ENCODE peak calls at places on chromosomes 13 and 19, in eight cellular contexts. N, X, L, F, I, Q, H and T are unnamed samples.

GRCh38 chr13:34356686-34357434 is 538.9 kb downstream of the RFC3 start:
- DNase-seq in N (no peak), X (no peak), L (no peak), F (no peak), I (no peak), Q (no peak), H (no peak), T (no peak)

GRCh38 chr13:28602580-28602979 is 56.4 kb upstream of the POMP start:
- DNase-seq in N (no peak), X (no peak), L (no peak), F (no peak), I (no peak), Q (no peak), H (no peak), T (no peak)

GRCh38 chr13:33208290-33208990 is 77.1 kb downstream of the STARD13 start:
- DNase-seq in N (no peak), X (no peak), L (no peak), F (no peak), I (no peak), Q (no peak), H (no peak), T (no peak)

GRCh38 chr13:113930711-113931637 is 42.9 kb downstream of the C13orf46 start:
- DNase-seq in N (peak), X (no peak), L (peak), F (no peak), I (no peak), Q (no peak), H (no peak), T (peak)

GRCh38 chr19:15644816-15645215 is 4.1 kb downstream of the CYP4F3 start:
- DNase-seq in N (no peak), X (no peak), L (no peak), F (no peak), I (no peak), Q (no peak), H (no peak), T (no peak)

GRCh38 chr13:102870677-102871415 is 25.0 kb downstream of the ERCC5 start:
- DNase-seq in N (peak), X (peak), L (no peak), F (no peak), I (peak), Q (no peak), H (peak), T (peak)

GRCh38 chr13:114248011-114248410 is 13.3 kb downstream of the CDC16 start:
- DNase-seq in N (no peak), X (no peak), L (no peak), F (no peak), I (peak), Q (no peak), H (peak), T (no peak)

GRCh38 chr19:52648336-52648990 is 10.3 kb upstream of the ZNF83 start:
- DNase-seq in N (no peak), X (no peak), L (no peak), F (no peak), I (peak), Q (no peak), H (peak), T (no peak)

GRCh38 chr19:8332976-8333770 is 9.9 kb downstream of the KANK3 start:
- DNase-seq in N (no peak), X (no peak), L (no peak), F (no peak), I (no peak), Q (no peak), H (no peak), T (peak)

GRCh38 chr19:40423938-40424337 is 1.9 kb downstream of the SERTAD1 start:
- DNase-seq in N (no peak), X (no peak), L (no peak), F (no peak), I (no peak), Q (no peak), H (no peak), T (no peak)

GRCh38 chr19:39941615-39942507 is 7.4 kb upstream of the FCGBP start:
- DNase-seq in N (peak), X (no peak), L (no peak), F (peak), I (no peak), Q (no peak), H (peak), T (no peak)

GRCh38 chr19:46717034-46717715 is at the start of gene PRKD2:
- DNase-seq in N (peak), X (peak), L (peak), F (no peak), I (peak), Q (peak), H (peak), T (peak)

GRCh38 chr13:27991881-27992280 is 3.4 kb upstream of the URAD start:
- DNase-seq in N (no peak), X (no peak), L (no peak), F (no peak), I (no peak), Q (no peak), H (no peak), T (no peak)

GRCh38 chr13:19984430-19985218 is 26.1 kb downstream of the ZMYM2 start:
- DNase-seq in N (no peak), X (no peak), L (no peak), F (peak), I (peak), Q (no peak), H (peak), T (no peak)

GRCh38 chr13:37868691-37869505 is 674 bp downstream of the TRPC4 start:
- DNase-seq in N (no peak), X (no peak), L (no peak), F (peak), I (peak), Q (no peak), H (peak), T (no peak)

GRCh38 chr13:98022210-98022609 is 68.7 kb downstream of the IPO5 start:
- DNase-seq in N (no peak), X (no peak), L (no peak), F (no peak), I (peak), Q (no peak), H (peak), T (no peak)

GRCh38 chr13:73259061-73259908 is 200.5 kb downstream of the KLF5 start:
- DNase-seq in N (no peak), X (no peak), L (no peak), F (no peak), I (peak), Q (no peak), H (peak), T (no peak)

GRCh38 chr13:24500977-24501376 is 11.6 kb downstream of the PARP4 start:
- DNase-seq in N (no peak), X (no peak), L (no peak), F (peak), I (peak), Q (no peak), H (peak), T (no peak)

GRCh38 chr19:12698138-12698537 is 1.7 kb upstream of the FBXW9 start:
- DNase-seq in N (no peak), X (no peak), L (no peak), F (no peak), I (no peak), Q (no peak), H (no peak), T (no peak)

DNA sequence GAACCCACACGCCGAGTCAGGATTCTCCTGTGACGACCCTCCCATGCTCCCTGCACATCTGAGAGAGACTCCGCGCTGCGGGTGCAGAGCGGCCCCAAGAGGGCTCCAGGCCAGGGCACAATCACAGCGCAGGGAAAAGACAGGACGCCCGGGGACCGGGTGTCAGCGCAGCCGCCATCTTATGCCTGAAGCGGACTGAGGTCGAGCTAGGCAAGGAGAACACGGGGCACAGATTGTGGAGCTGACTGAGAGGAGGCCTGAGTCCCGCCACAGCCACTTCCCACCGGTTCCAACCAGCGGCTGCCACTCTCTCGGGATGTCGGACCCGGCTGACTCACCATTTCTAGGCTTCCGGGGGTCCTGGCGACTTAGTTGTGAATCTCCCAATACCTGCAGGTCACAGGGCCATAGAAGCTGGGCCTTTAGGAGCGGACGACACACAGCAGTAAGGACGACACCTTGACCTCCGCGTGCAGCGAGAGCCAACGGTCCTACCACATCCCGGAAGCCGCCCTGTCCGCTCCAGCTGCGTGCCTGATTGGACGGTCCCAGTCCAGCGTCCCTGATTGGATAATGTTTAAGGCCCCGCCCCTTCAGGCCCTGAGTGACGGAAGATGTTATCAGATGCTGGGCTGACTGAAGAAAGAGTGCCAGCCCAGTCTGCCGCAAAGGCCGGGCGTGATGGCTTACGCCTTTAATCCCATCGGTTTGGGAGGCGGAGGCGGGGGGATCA is at the start of gene ZNF728:
- DNase-seq in N (no peak), X (peak), L (peak), F (no peak), I (no peak), Q (peak), H (no peak), T (peak)
- H3K4me3 ChIP-seq in N (no peak), X (peak), L (peak), F (peak), I (no peak), Q (peak), H (no peak), T (no peak)

GRCh38 chr19:14368011-14368513 is 13.2 kb upstream of the ADGRE5 start:
- DNase-seq in N (no peak), X (no peak), L (no peak), F (no peak), I (no peak), Q (no peak), H (no peak), T (no peak)
- H3K4me3 ChIP-seq in N (no peak), X (no peak), L (no peak), F (no peak), I (no peak), Q (no peak), H (no peak), T (no peak)

GRCh38 chr19:38307076-38307475 is 3.0 kb downstream of the C19orf33 start:
- DNase-seq in N (no peak), X (no peak), L (no peak), F (no peak), I (no peak), Q (no peak), H (no peak), T (no peak)

GRCh38 chr19:38303517-38304351 is at the start of gene C19orf33:
- DNase-seq in N (no peak), X (peak), L (no peak), F (peak), I (no peak), Q (no peak), H (no peak), T (peak)

GRCh38 chr19:38304352-38304865 is 358 bp downstream of the C19orf33 start:
- DNase-seq in N (no peak), X (no peak), L (no peak), F (no peak), I (no peak), Q (no peak), H (no peak), T (no peak)

GRCh38 chr19:38306236-38306635 is 2.2 kb downstream of the C19orf33 start:
- DNase-seq in N (no peak), X (no peak), L (no peak), F (no peak), I (no peak), Q (no peak), H (no peak), T (no peak)

DNA sequence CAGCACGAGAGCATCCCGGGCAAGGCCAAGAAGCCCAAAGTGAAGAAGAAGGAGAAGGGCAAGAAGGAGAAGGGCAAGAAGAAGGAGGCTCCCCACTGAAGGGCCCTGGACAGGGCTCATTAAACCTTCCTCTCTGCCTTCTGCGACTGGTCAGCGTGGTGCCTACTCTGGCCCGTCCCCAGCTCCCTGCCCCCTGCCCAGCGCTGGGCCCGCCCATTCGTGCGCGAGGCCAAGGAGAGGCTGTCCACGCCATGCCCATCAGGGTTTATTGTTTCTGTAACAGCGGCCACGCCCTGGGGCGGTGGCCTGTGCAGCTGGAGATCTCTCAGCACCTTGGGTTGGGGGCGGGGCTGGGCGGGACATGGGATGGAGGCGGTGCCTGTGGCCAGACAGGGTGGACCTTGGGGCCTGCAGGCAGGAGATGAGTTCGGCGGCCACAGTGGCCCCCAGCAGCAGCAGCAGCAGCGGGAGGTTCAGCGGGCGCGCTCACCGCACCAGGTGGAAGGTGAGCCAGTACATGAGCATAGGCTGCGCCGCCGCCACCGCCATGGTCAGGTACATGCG is 897 bp downstream of the C19orf33 start:
- DNase-seq in N (no peak), X (peak), L (peak), F (peak), I (no peak), Q (no peak), H (no peak), T (peak)
- H3K4me3 ChIP-seq in N (no peak), X (peak), L (no peak), F (no peak), I (no peak), Q (no peak), H (no peak), T (peak)

DNA sequence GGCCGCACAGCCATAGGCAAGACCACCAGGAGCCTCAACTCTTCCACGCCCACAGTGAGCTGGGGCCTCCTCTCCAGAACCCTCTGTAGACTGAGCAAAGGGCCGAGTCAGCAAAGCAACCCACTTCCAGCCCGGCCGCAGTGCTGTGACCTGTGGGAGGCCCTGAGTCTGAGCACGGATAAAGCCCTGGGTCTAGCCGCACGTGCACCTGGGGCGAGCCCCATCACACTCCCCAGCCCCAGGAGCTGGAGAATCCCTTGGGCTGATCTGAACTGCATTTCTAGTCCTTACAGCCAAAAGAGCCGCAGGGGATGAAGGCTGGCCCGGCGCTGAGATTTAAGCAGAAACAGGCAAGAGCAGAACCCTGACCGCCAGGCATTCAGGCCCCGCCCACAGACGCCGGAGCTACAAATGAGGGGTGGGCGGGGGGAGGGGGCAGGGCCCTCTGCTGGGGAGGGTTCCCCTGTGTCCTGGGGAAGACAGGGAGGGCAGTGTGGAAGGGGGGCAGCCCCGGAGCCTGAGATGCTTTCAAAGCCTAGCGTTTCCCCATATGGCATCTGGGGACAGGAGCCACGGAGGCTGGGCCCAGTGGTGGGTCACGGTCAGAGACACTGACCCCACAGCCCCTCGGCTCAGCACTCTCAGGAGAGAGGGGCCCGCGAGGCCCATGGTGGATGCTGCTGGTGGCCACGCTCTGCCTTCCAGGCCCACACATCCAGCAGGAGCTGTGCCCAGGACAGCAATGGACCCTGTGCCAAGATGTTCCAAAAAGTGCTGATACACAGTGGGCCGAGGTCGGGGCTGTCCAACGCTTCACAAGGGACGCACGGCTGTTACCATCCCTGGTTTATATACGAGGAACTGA is 4.9 kb downstream of the TMEM259 start:
- DNase-seq in N (no peak), X (peak), L (no peak), F (no peak), I (no peak), Q (no peak), H (no peak), T (peak)
- H3K4me3 ChIP-seq in N (no peak), X (no peak), L (no peak), F (no peak), I (peak), Q (peak), H (no peak), T (no peak)